ENCODE peak calls at places on chromosome 10, in six cellular contexts. A, P, H, M, C and X are unnamed samples. For H3K36me3, the result is how much of the 10 kb centered on the place peaks cover.

GRCh38 chr10:4847580-4848020 is 21.6 kb downstream of the AKR1E2 start:
- DNase-seq in M (no peak), P (no peak), H (peak), C (peak), A (no peak), X (peak)

GRCh38 chr10:61798711-61799110 is 102.8 kb upstream of the ARID5B start:
- DNase-seq in H (no peak), P (no peak), C (no peak), M (no peak), A (no peak), X (no peak)

GRCh38 chr10:102517553-102517952 is 13.8 kb downstream of the SUFU start:
- DNase-seq in A (no peak), C (peak), H (peak), M (no peak), P (no peak), X (no peak)

GRCh38 chr10:29849434-29849833 is 210.0 kb downstream of the JCAD start:
- DNase-seq in P (no peak), H (peak), A (no peak), C (peak), M (no peak), X (no peak)

GRCh38 chr10:125134483-125134848 is 25.9 kb downstream of the CTBP2 start:
- DNase-seq in P (no peak), C (no peak), M (no peak), A (no peak), H (no peak), X (no peak)

GRCh38 chr10:79431891-79432831 is 13.3 kb downstream of the ZCCHC24 start:
- DNase-seq in P (no peak), A (no peak), C (no peak), M (no peak), H (peak), X (no peak)

GRCh38 chr10:133458710-133459453 is 5.1 kb downstream of the SCART1 start:
- DNase-seq in M (no peak), H (no peak), P (no peak), C (no peak), A (peak), X (no peak)

GRCh38 chr10:47366056-47366631 is 17.9 kb downstream of the ZNF488 start:
- DNase-seq in P (no peak), M (no peak), A (no peak), C (no peak), H (no peak), X (no peak)

GRCh38 chr10:5404188-5405041 is at the start of gene TUBAL3:
- DNase-seq in H (no peak), P (no peak), A (no peak), M (no peak), C (no peak), X (peak)

GRCh38 chr10:3955954-3956617 is 171.1 kb upstream of the KLF6 start:
- DNase-seq in P (no peak), C (no peak), H (no peak), A (no peak), M (no peak), X (no peak)

GRCh38 chr10:47336387-47337134 is 11.6 kb upstream of the RBP3 start:
- DNase-seq in C (peak), H (peak), P (no peak), M (no peak), A (no peak), X (no peak)

GRCh38 chr10:64394744-64395143 is 873.5 kb downstream of the REEP3 start:
- DNase-seq in C (peak), H (peak), A (no peak), P (no peak), M (no peak), X (no peak)

GRCh38 chr10:42960491-42961155 is 116.2 kb upstream of the RET start:
- DNase-seq in A (no peak), C (peak), P (peak), H (peak), M (no peak), X (peak)

GRCh38 chr10:89301231-89301630 is 615 bp upstream of the IFIT2 start:
- DNase-seq in A (no peak), C (no peak), P (peak), M (no peak), H (peak), X (peak)

GRCh38 chr10:110162749-110163148 is 44.7 kb upstream of the MXI1 start:
- DNase-seq in C (no peak), H (no peak), P (no peak), A (no peak), M (no peak), X (no peak)

GRCh38 chr10:14144491-14144890 is 186.2 kb downstream of the FRMD4A start:
- DNase-seq in A (no peak), C (no peak), M (no peak), H (no peak), P (no peak), X (no peak)

GRCh38 chr10:72014785-72015480 is 50.7 kb downstream of the CHST3 start:
- DNase-seq in H (no peak), C (no peak), M (no peak), P (no peak), A (no peak), X (no peak)

GRCh38 chr10:115827180-115827579 is 445.8 kb downstream of the GFRA1 start:
- DNase-seq in M (no peak), A (no peak), P (peak), C (no peak), H (peak), X (no peak)

GRCh38 chr10:11879387-11880168 is 56.4 kb downstream of the PROSER2 start:
- DNase-seq in M (no peak), C (no peak), P (peak), A (no peak), H (no peak), X (no peak)

GRCh38 chr10:113753020-113753692 is 1.7 kb downstream of the PLEKHS1 start:
- DNase-seq in C (no peak), H (no peak), P (no peak), M (no peak), A (no peak), X (peak)

GRCh38 chr10:113754125-113754524 is 2.6 kb downstream of the PLEKHS1 start:
- DNase-seq in M (no peak), P (no peak), A (no peak), H (no peak), C (no peak), X (no peak)

GRCh38 chr10:113751116-113751728 is at the start of gene PLEKHS1:
- DNase-seq in P (no peak), A (no peak), C (no peak), H (peak), M (no peak), X (peak)

GRCh38 chr10:113754768-113755167 is 3.3 kb downstream of the PLEKHS1 start:
- DNase-seq in C (no peak), P (no peak), H (no peak), M (no peak), A (no peak), X (no peak)

DNA sequence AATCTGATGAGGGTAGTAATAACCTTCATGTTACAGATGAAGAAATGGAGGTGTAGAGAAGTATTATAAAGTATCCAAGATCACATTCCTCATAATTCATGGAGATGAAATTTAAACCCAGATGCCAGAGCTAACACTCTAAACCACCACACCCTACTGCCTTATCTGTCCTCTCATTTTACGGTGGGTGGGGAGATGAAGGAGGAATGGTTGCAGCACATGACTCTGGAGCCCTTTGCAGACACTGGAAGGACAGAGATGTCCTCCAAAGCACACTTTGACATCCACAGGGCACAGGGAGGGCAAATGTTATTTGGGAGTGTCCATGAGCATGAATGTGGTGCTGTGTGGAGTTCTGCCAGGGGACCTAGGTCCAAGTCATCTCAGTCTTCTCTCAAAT is 1.1 kb downstream of the PLEKHS1 start:
- DNase-seq in C (no peak), M (no peak), A (no peak), H (no peak), P (no peak), X (no peak)
- H3K4me3 ChIP-seq in C (no peak), M (no peak), A (no peak), H (no peak), P (no peak), X (no peak)

GRCh38 chr10:132359305-132360040 is 27.5 kb downstream of the LRRC27 start:
- DNase-seq in M (no peak), A (no peak), P (peak), H (no peak), C (no peak), X (no peak)
- TF ChIP-seq CTCF in M (no peak), A (no peak), P (peak), H (no peak), C (no peak), X (peak)

GRCh38 chr10:59793924-59794323 is 40.7 kb upstream of the MRLN start:
- DNase-seq in M (no peak), H (peak), A (no peak), C (no peak), P (no peak), X (no peak)
- H3K36me3 ChIP-seq in M (under half), H (under half), A (under half), C (under half), P (under half), X (under half)

DNA sequence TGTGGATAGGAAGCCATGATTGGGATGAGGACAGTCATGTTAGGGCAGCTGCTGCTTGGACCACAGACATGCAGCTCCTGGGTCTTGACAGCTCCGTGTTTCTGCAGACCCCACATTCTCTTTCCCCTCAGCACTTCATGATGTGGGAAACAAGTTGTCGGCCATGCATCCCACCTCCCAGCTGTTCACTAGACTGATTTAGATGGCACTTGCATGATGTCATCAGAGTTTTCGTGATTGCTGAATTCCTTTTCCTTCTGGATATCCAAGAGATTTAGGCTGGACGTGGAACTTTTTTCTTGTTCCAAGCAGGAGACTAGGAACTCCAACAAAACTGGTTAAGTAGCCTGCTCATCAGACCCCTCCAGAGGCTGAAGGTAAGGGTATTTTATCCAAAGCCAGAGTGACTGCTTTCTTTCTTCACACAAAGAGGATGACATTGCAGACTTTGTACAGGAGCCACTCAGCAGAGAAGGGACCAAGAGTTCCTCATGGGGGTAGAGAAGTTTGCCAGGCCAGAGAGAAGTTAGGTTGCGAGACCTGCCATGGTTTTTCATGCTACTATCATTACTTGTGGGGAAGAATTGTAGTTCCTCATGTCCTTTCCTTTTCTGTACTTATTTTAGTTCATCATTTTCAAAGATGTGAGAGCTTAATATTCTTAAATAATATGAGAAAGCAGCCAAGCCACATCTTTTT is 117.7 kb upstream of the GJD4 start:
- DNase-seq in A (no peak), M (no peak), P (no peak), C (peak), H (peak), X (no peak)
- H3K4me3 ChIP-seq in A (no peak), M (no peak), P (no peak), C (no peak), H (no peak), X (no peak)

DNA sequence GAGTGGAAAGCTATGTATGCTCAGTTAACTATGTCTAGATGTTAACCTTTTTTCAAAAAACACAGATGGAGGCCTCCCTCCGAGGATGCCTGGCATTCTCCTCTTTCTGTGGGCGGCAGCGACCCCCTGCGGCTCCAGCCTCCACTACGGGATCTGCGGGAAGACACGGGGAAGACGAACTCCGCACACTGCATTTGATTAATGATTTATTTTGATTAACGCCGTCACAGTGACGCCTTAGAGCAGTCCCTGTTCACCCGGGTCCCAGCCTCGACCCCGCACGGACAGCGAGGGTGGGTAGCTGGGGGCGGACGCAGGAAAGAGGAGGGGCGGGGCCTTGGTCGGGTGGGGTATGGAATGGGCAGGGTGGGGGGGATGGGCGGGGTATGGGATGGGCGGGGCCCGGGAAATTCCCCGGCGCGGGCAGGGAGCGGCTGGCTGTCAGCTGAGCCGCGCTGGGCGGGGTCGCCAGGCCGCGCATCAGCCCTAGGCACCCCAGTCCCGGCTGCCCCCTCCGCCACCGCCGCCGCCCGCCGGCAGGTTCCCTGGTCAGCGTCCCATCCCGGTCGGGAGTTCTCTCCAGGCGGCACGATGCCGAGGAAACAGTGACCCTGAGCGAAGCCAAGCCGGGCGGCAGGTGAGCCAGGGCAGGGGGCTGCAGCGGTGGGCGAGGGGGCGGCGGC is at the start of gene OPTN:
- DNase-seq in A (peak), M (peak), C (peak), H (peak), P (peak), X (peak)
- TF ChIP-seq CTCF in A (peak), M (peak), C (peak), H (peak), P (peak), X (peak)

DNA sequence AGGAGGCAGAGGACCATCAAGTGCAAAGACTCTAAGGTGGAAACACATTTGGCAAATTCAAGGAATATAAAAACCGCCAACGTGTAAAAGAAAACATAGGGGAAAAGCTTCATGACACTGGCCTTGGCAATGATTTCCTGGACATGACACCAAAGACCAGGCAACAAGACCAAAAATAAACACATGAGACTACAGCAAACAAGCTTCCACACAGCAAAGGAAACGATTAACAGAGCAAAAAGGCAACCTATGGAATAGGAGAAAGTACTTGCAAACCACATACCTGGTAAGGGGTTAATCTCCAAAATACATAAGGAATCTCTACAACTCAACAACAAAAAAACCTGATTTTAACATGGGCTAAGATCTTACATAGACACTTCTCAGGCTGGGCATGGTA is 3.5 kb downstream of the GSTO1 start:
- DNase-seq in C (no peak), H (no peak), M (no peak), A (no peak), P (no peak), X (no peak)
- H3K36me3 ChIP-seq in C (half or more), H (under half), M (under half), A (under half), P (under half), X (under half)

GRCh38 chr10:118241229-118242137 is 100.6 kb downstream of the FAM204A start:
- DNase-seq in P (peak), H (peak), A (peak), M (peak), C (peak), X (peak)
- H3K4me3 ChIP-seq in P (no peak), H (no peak), A (no peak), M (no peak), C (no peak), X (no peak)